ENCODE peak calls at places on chromosome X, in four cellular contexts. P is GM06990, T is cardiac muscle cell, F is NCI-H1092 treated with DMSO at 0.1 percent for 48 hours. X is an unnamed sample.

GRCh38 chrX:17435476-17435875 is 60.5 kb downstream of the NHS start:
- DNase-seq in F (no peak), T (no peak), P (no peak), X (peak)

GRCh38 chrX:71224098-71224708 is 1.2 kb downstream of the GJB1 start:
- DNase-seq in P (no peak), F (no peak), T (no peak), X (no peak)

GRCh38 chrX:74788545-74789086 is 136.6 kb downstream of the NEXMIF start:
- DNase-seq in P (no peak), T (no peak), F (no peak), X (no peak)

GRCh38 chrX:54930291-54931049 is 9.8 kb downstream of the TRO start:
- DNase-seq in T (no peak), F (no peak), P (no peak), X (no peak)

GRCh38 chrX:57964975-57965374 is 54.7 kb upstream of the ZXDA start:
- DNase-seq in T (no peak), P (no peak), F (no peak), X (no peak)

GRCh38 chrX:49250066-49250465 is 14.4 kb downstream of the FOXP3 start:
- DNase-seq in P (no peak), F (no peak), T (no peak), X (no peak)

GRCh38 chrX:153924149-153924861 is 1.8 kb downstream of the ARHGAP4 start:
- DNase-seq in T (peak), P (peak), F (peak), X (no peak)

GRCh38 chrX:134948333-134949241 is 42.2 kb upstream of the SMIM10 start:
- DNase-seq in T (peak), F (no peak), P (no peak), X (no peak)

GRCh38 chrX:10486373-10486772 is 134.0 kb downstream of the MID1 start:
- DNase-seq in F (no peak), T (peak), P (no peak), X (no peak)

GRCh38 chrX:128929281-128930057 is 593.8 kb downstream of the SMARCA1 start:
- DNase-seq in P (no peak), T (no peak), F (peak), X (no peak)

GRCh38 chrX:27132851-27133250 is 330.3 kb downstream of the PPP4R3C start:
- DNase-seq in F (no peak), T (no peak), P (no peak), X (no peak)

GRCh38 chrX:106680716-106681115 is 45.8 kb upstream of the RNF128 start:
- DNase-seq in P (no peak), F (no peak), T (no peak), X (no peak)

GRCh38 chrX:118566359-118566758 is 70.7 kb downstream of the DOCK11 start:
- DNase-seq in F (no peak), T (peak), P (no peak), X (no peak)

GRCh38 chrX:20372533-20372932 is 105.8 kb upstream of the RPS6KA3 start:
- DNase-seq in P (no peak), T (peak), F (no peak), X (no peak)

GRCh38 chrX:119236599-119237525 is 777 bp downstream of the PGRMC1 start:
- DNase-seq in P (peak), T (peak), F (peak), X (no peak)

GRCh38 chrX:71992711-71993110 is 82.1 kb downstream of the NHSL2 start:
- DNase-seq in F (no peak), P (no peak), T (no peak), X (no peak)

GRCh38 chrX:8971116-8971515 is 62.8 kb downstream of the FAM9B start:
- DNase-seq in F (peak), T (peak), P (peak), X (no peak)

GRCh38 chrX:10769165-10769564 is 148.8 kb upstream of the MID1 start:
- DNase-seq in P (no peak), T (peak), F (peak), X (peak)

GRCh38 chrX:24264383-24264782 is 49.5 kb downstream of the SUPT20HL2 start:
- DNase-seq in F (no peak), P (no peak), T (no peak), X (no peak)

GRCh38 chrX:1486749-1487361 is 34.1 kb upstream of the ASMTL start:
- DNase-seq in P (no peak), T (no peak), F (no peak), X (no peak)

GRCh38 chrX:139692908-139693307 is 15.1 kb downstream of the MCF2 start:
- DNase-seq in T (no peak), F (no peak), P (no peak), X (no peak)

GRCh38 chrX:64977830-64978229 is 1.6 kb upstream of the ZC4H2 start:
- DNase-seq in T (no peak), F (no peak), P (no peak), X (no peak)

GRCh38 chrX:34365482-34365881 is 233.4 kb upstream of the FAM47A start:
- DNase-seq in P (no peak), F (no peak), T (peak), X (peak)

GRCh38 chrX:79975605-79976004 is 38.9 kb upstream of the TBX22 start:
- DNase-seq in F (no peak), P (no peak), T (no peak), X (no peak)

GRCh38 chrX:132741706-132742105 is 216.7 kb downstream of the HS6ST2 start:
- DNase-seq in T (no peak), P (no peak), F (no peak), X (no peak)